ENCODE peak calls at places on chromosomes 2 and 18, in five cellular contexts. B, M, H, Q and U are unnamed samples. For H3K27me3, the result is how much of the 10 kb centered on the place peaks cover.

GRCh38 chr2:86765308-86765695 is 25.4 kb downstream of the CD8A start:
- DNase-seq in B (no peak), M (no peak), H (no peak), Q (no peak), U (no peak)

GRCh38 chr2:126041648-126042047 is 614.3 kb upstream of the GYPC start:
- DNase-seq in B (no peak), M (no peak), H (no peak), Q (no peak), U (no peak)

GRCh38 chr2:235594041-235594440 is 100.2 kb downstream of the AGAP1 start:
- DNase-seq in B (peak), M (no peak), H (no peak), Q (peak), U (no peak)

GRCh38 chr18:50560681-50561629 is 1.1 kb downstream of the MAPK4 start:
- DNase-seq in B (no peak), M (no peak), H (no peak), Q (no peak), U (no peak)

GRCh38 chr2:234463626-234464290 is 33.1 kb downstream of the ARL4C start:
- DNase-seq in B (no peak), M (no peak), H (no peak), Q (peak), U (no peak)

GRCh38 chr18:12092398-12093229 is 1.0 kb upstream of the ANKRD62 start:
- DNase-seq in B (peak), M (no peak), H (no peak), Q (no peak), U (no peak)

GRCh38 chr2:203623616-203624015 is 82.8 kb upstream of the CD28 start:
- DNase-seq in B (no peak), M (no peak), H (no peak), Q (peak), U (no peak)

GRCh38 chr2:230924470-230925341 is at the start of gene GPR55:
- DNase-seq in B (no peak), M (no peak), H (peak), Q (no peak), U (no peak)

GRCh38 chr2:19810637-19811036 is 91.1 kb downstream of the TTC32 start:
- DNase-seq in B (no peak), M (peak), H (no peak), Q (no peak), U (no peak)

GRCh38 chr2:191105082-191105481 is 45.7 kb downstream of the STAT4 start:
- DNase-seq in B (no peak), M (no peak), H (no peak), Q (peak), U (no peak)

GRCh38 chr2:168560817-168561485 is 104.9 kb downstream of the CERS6 start:
- DNase-seq in B (no peak), M (no peak), H (no peak), Q (no peak), U (no peak)

GRCh38 chr2:181546086-181546485 is 88.9 kb downstream of the ITGA4 start:
- DNase-seq in B (no peak), M (no peak), H (no peak), Q (peak), U (no peak)

GRCh38 chr2:109372614-109373013 is 241.2 kb downstream of the SEPTIN10 start:
- DNase-seq in B (no peak), M (no peak), H (no peak), Q (no peak), U (peak)

GRCh38 chr2:220556658-220557057 is 929.2 kb downstream of the SLC4A3 start:
- DNase-seq in B (no peak), M (no peak), H (no peak), Q (peak), U (no peak)

GRCh38 chr18:25164837-25165791 is 186.9 kb downstream of the ZNF521 start:
- DNase-seq in B (no peak), M (no peak), H (no peak), Q (peak), U (no peak)

GRCh38 chr2:128626758-128627515 is 308.3 kb upstream of the HS6ST1 start:
- DNase-seq in B (no peak), M (no peak), H (peak), Q (peak), U (no peak)

GRCh38 chr18:77223221-77223639 is 26.4 kb upstream of the GALR1 start:
- DNase-seq in B (no peak), M (no peak), H (no peak), Q (peak), U (no peak)

GRCh38 chr2:189933911-189934399 is 128.6 kb downstream of the MSTN start:
- DNase-seq in B (no peak), M (no peak), H (no peak), Q (peak), U (no peak)

GRCh38 chr2:167944825-167945659 is 302.4 kb downstream of the STK39 start:
- DNase-seq in B (no peak), M (no peak), H (no peak), Q (peak), U (no peak)

GRCh38 chr2:120299561-120299960 is 46.4 kb upstream of the INHBB start:
- DNase-seq in B (no peak), M (no peak), H (no peak), Q (peak), U (no peak)

GRCh38 chr18:42801706-42802105 is 313.8 kb downstream of the RIT2 start:
- DNase-seq in B (no peak), M (no peak), H (no peak), Q (peak), U (no peak)

DNA sequence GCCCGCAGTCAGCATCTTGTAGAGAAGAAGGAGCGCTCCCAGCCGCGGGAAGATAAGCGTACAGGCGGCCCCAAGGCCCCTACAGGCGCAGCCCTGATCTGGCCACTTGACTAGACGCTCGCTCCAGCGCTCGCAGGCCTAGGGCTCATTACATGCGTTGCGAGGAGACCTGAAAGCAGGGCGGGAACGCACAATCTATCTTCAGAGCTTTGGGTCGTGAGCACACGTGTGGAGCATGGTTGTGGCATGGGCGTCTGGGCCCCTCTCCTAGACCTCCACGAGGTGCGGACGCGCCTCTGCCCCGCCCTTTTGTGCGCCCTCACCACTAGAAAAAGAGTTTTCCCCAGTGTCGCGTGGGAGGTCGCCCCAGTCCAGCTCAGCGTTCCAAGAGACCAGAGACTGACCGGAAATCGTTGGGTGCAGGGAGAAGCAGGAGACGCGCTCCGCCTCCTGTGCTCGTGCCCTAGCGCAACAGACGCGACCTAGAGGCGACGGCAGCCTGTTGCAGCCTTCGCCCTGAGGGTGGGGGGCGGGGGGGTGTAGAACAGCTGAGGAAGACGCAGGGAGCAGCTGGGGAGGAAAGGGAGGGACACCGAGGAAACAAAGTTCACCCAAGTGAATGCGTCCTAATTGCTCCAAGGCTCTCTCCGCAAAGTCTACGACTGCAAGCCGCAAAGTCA is 12.6 kb downstream of the NR4A2 start:
- DNase-seq in B (no peak), M (peak), H (peak), Q (peak), U (peak)
- TF ChIP-seq CTCF in B (no peak), M (no peak), H (peak), Q (no peak), U (no peak)

GRCh38 chr2:105196651-105197050 is 44.9 kb upstream of the GPR45 start:
- DNase-seq in B (no peak), M (no peak), H (no peak), Q (no peak), U (no peak)
- H3K27me3 ChIP-seq in B (under half), M (under half), H (under half), Q (under half), U (under half)

GRCh38 chr18:75785175-75785574 is 357.7 kb upstream of the SMIM21 start:
- DNase-seq in B (no peak), M (no peak), H (no peak), Q (no peak), U (no peak)

DNA sequence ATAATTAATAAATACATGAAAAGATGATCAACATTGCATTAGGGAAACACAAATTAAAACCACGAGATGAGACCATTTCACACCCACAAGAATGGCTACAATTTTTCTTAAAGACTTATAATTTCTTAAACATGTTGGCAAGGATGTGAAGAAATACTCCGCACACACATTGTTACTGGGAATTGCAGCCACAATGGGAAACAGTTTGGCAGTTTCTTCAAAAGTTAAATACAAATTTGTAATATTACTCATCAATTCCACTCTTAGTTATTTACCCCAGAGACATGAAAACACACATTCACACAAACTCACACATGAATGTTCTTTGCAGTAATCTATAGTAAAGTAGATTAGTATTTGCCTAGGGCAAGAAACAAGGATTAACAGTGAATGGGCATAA is 363.3 kb upstream of the SMIM21 start:
- DNase-seq in B (no peak), M (no peak), H (no peak), Q (no peak), U (no peak)
- TF ChIP-seq CTCF in B (no peak), M (no peak), H (no peak), Q (no peak), U (no peak)

GRCh38 chr2:113276906-113277425 is 1.8 kb downstream of the PAX8 start:
- DNase-seq in B (no peak), M (no peak), H (no peak), Q (no peak), U (no peak)

GRCh38 chr2:113278812-113279139 is at the start of gene PAX8:
- DNase-seq in B (no peak), M (no peak), H (no peak), Q (no peak), U (no peak)

GRCh38 chr2:113276216-113276905 is 2.4 kb downstream of the PAX8 start:
- DNase-seq in B (no peak), M (no peak), H (no peak), Q (no peak), U (no peak)

GRCh38 chr2:113277474-113278072 is 1.1 kb downstream of the PAX8 start:
- DNase-seq in B (no peak), M (no peak), H (no peak), Q (peak), U (no peak)

GRCh38 chr2:113278073-113278811 is 479 bp downstream of the PAX8 start:
- DNase-seq in B (no peak), M (no peak), H (no peak), Q (no peak), U (no peak)
- H3K27me3 ChIP-seq in B (under half), M (under half), H (under half), Q (half or more), U (under half)

GRCh38 chr18:72700961-72701710 is 157.0 kb upstream of the CBLN2 start:
- DNase-seq in B (no peak), M (no peak), H (no peak), Q (peak), U (no peak)
- TF ChIP-seq CTCF in B (no peak), M (no peak), H (no peak), Q (peak), U (no peak)

DNA sequence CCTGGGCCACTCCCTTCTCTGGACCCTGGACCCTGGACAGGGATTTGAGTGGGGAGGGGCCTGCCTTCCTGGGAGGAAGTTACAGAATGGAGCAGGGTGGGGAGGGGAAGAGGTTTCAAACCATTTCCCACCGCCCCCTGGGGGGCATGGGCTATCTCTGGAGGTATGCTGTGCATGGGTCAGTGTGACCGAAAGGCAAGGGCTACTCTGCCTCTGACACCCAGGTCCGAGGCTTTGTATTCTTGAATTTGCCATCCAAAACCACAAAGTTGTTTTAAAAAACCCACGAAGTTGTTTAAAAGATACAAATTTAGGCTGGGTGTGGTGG is 46.9 kb downstream of the GORASP2 start:
- DNase-seq in B (no peak), M (no peak), H (no peak), Q (no peak), U (no peak)
- H3K27me3 ChIP-seq in B (under half), M (under half), H (under half), Q (under half), U (under half)

GRCh38 chr2:172454404-172455120 is 27.2 kb downstream of the ITGA6 start:
- DNase-seq in B (no peak), M (no peak), H (no peak), Q (no peak), U (no peak)

GRCh38 chr2:172452845-172453244 is 25.5 kb downstream of the ITGA6 start:
- DNase-seq in B (no peak), M (no peak), H (no peak), Q (no peak), U (no peak)

GRCh38 chr2:172456002-172456401 is 28.6 kb downstream of the ITGA6 start:
- DNase-seq in B (no peak), M (no peak), H (no peak), Q (no peak), U (no peak)

GRCh38 chr2:172457606-172458005 is 30.2 kb downstream of the ITGA6 start:
- DNase-seq in B (no peak), M (no peak), H (no peak), Q (no peak), U (no peak)

DNA sequence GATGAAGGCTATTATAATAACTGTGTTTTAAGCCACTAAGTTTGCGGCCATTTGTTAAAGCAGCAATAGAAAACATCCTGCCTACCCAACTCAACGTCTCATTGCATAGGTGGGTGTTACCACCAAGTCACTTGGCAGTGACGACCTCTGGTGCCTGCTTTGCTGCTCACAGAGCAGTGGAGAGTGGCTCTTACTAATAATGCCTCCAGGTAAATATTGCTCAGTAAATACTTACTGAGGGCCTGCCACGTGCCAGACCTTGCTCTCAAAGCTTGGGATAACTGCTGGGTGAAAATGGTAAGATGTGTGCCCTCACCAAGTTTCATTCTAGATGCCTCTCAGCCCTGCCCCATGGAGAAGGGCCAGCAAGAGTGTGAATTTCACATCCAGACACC is 27.7 kb downstream of the ITGA6 start:
- DNase-seq in B (no peak), M (no peak), H (no peak), Q (no peak), U (no peak)
- TF ChIP-seq CTCF in B (no peak), M (no peak), H (no peak), Q (no peak), U (no peak)

GRCh38 chr18:37434161-37434860 is 131.3 kb downstream of the CELF4 start:
- DNase-seq in B (no peak), M (no peak), H (no peak), Q (no peak), U (no peak)
- H3K27me3 ChIP-seq in B (under half), M (under half), H (under half), Q (under half), U (under half)

GRCh38 chr2:223993634-223994232 is 36.5 kb downstream of the MRPL44 start:
- DNase-seq in B (peak), M (peak), H (no peak), Q (peak), U (peak)

GRCh38 chr2:223994562-223995162 is 37.4 kb downstream of the MRPL44 start:
- DNase-seq in B (no peak), M (no peak), H (no peak), Q (no peak), U (no peak)

GRCh38 chr2:223991611-223992010 is 34.3 kb downstream of the MRPL44 start:
- DNase-seq in B (no peak), M (no peak), H (no peak), Q (no peak), U (no peak)

GRCh38 chr2:223989860-223990237 is 32.6 kb downstream of the MRPL44 start:
- DNase-seq in B (no peak), M (no peak), H (no peak), Q (no peak), U (no peak)

GRCh38 chr2:223989206-223989859 is 32.1 kb downstream of the MRPL44 start:
- DNase-seq in B (peak), M (no peak), H (no peak), Q (no peak), U (no peak)
- TF ChIP-seq CTCF in B (peak), M (no peak), H (no peak), Q (no peak), U (no peak)